ENCODE peak calls at places on chromosomes 3 and 15, in eight cellular contexts. L, T, J, I, C, A, M and O are unnamed samples.
A peak's percentile ranks its signal among the peaks of the same experiment; 100 is the strongest.

GRCh38 chr3:104606812-104607211 is 759.9 kb upstream of the ALCAM start:
- DNase-seq in L (no peak), T (no peak), J (no peak), I (no peak), C (no peak), A (no peak), M (no peak), O (no peak)

GRCh38 chr15:94031072-94031471 is 200.3 kb upstream of the MCTP2 start:
- DNase-seq in L (no peak), T (no peak), J (no peak), I (no peak), C (no peak), A (no peak), M (no peak), O (no peak)

GRCh38 chr3:101159478-101159877 is 160.9 kb downstream of the IMPG2 start:
- DNase-seq in L (no peak), T (no peak), J (no peak), I (no peak), C (no peak), A (no peak), M (no peak), O (no peak)

GRCh38 chr3:48695113-48695753 is 9.5 kb upstream of the NCKIPSD start:
- DNase-seq in L (no peak), T (peak; percentile 59), J (peak; percentile 62), I (no peak), C (no peak), A (peak; percentile 63), M (no peak), O (no peak)

GRCh38 chr15:83210619-83211018 is 3.0 kb upstream of the HDGFL3 start:
- DNase-seq in L (no peak), T (no peak), J (no peak), I (no peak), C (no peak), A (no peak), M (peak; percentile 96), O (no peak)

GRCh38 chr3:37400945-37401344 is 226.6 kb upstream of the LRRFIP2 start:
- DNase-seq in L (no peak), T (no peak), J (no peak), I (no peak), C (no peak), A (no peak), M (no peak), O (no peak)

GRCh38 chr15:34782901-34783300 is 12.4 kb downstream of the ACTC1 start:
- DNase-seq in L (no peak), T (no peak), J (no peak), I (no peak), C (no peak), A (no peak), M (peak; percentile 46), O (no peak)

GRCh38 chr15:37245358-37245757 is 145.0 kb upstream of the MEIS2 start:
- DNase-seq in L (no peak), T (no peak), J (no peak), I (no peak), C (no peak), A (no peak), M (no peak), O (no peak)

GRCh38 chr15:88529021-88529630 is 17.4 kb downstream of the DET1 start:
- DNase-seq in L (no peak), T (no peak), J (no peak), I (no peak), C (no peak), A (no peak), M (no peak), O (no peak)

GRCh38 chr3:68893600-68894239 is 38.6 kb downstream of the TAFA4 start:
- DNase-seq in L (peak; percentile 10), T (no peak), J (no peak), I (no peak), C (peak; percentile 43), A (peak; percentile 52), M (peak; percentile 49), O (no peak)

GRCh38 chr3:151290673-151291072 is 12.3 kb upstream of the P2RY14 start:
- DNase-seq in L (no peak), T (no peak), J (no peak), I (no peak), C (no peak), A (no peak), M (peak; percentile 78), O (no peak)

GRCh38 chr15:101689901-101690300 is 34.4 kb downstream of the TARS3 start:
- DNase-seq in L (no peak), T (no peak), J (no peak), I (no peak), C (no peak), A (no peak), M (no peak), O (no peak)

GRCh38 chr3:194640829-194641228 is 7.6 kb upstream of the TMEM44 start:
- DNase-seq in L (no peak), T (no peak), J (no peak), I (no peak), C (peak; percentile 27), A (peak; percentile 62), M (peak; percentile 32), O (no peak)

GRCh38 chr3:114983248-114983647 is 163.8 kb downstream of the ZBTB20 start:
- DNase-seq in L (no peak), T (no peak), J (no peak), I (no peak), C (no peak), A (no peak), M (no peak), O (no peak)

GRCh38 chr3:15637131-15637951 is 35.8 kb downstream of the BTD start:
- DNase-seq in L (no peak), T (no peak), J (no peak), I (no peak), C (no peak), A (no peak), M (no peak), O (no peak)

GRCh38 chr15:85500729-85501128 is 120.3 kb downstream of the AKAP13 start:
- DNase-seq in L (no peak), T (no peak), J (peak; percentile 45), I (no peak), C (no peak), A (no peak), M (no peak), O (no peak)

GRCh38 chr3:184908859-184909258 is 96.9 kb downstream of the VPS8 start:
- DNase-seq in L (no peak), T (no peak), J (no peak), I (no peak), C (no peak), A (no peak), M (no peak), O (no peak)

GRCh38 chr3:70889162-70890045 is 577.0 kb upstream of the MDFIC2 start:
- DNase-seq in L (no peak), T (no peak), J (no peak), I (no peak), C (no peak), A (no peak), M (no peak), O (no peak)

GRCh38 chr3:39935261-39935660 is 125.9 kb downstream of the MYRIP start:
- DNase-seq in L (no peak), T (no peak), J (no peak), I (no peak), C (no peak), A (no peak), M (no peak), O (no peak)

GRCh38 chr3:39936848-39937247 is 127.4 kb downstream of the MYRIP start:
- DNase-seq in L (no peak), T (no peak), J (no peak), I (no peak), C (no peak), A (no peak), M (no peak), O (no peak)

GRCh38 chr3:39934696-39935095 is 125.3 kb downstream of the MYRIP start:
- DNase-seq in L (no peak), T (no peak), J (no peak), I (no peak), C (no peak), A (no peak), M (no peak), O (no peak)

GRCh38 chr3:39937315-39937714 is 127.9 kb downstream of the MYRIP start:
- DNase-seq in L (no peak), T (no peak), J (no peak), I (no peak), C (no peak), A (no peak), M (no peak), O (no peak)

GRCh38 chr3:39933986-39934693 is 124.7 kb downstream of the MYRIP start:
- DNase-seq in L (no peak), T (no peak), J (no peak), I (no peak), C (no peak), A (no peak), M (no peak), O (no peak)
- H3K4me3 ChIP-seq in L (no peak overlapping the region), T (no peak overlapping the region), J (no peak overlapping the region), I (no peak overlapping the region), C (no peak overlapping the region), A (no peak overlapping the region), M (no peak overlapping the region), O (no peak overlapping the region)

DNA sequence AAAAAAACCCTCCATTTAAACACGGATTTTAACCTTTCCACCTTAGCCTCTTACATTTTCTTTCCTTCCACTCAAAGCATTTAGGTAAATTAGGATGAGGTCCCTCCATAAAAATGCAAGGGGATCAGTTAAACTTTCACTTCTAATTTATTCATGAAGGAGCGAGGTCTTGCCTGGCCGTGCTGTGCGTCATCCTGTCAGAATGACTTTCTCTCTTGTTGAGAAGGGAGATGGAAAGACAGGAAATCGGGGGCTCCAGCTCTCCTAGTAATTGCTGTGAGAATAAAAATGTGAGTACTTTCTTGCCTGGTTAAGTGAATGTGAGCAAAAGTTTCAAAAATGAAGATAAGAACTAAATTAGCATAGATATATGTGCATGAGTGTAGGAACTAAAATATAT is 962.3 kb upstream of the NR2F2 start:
- DNase-seq in L (no peak), T (no peak), J (peak; percentile 11), I (no peak), C (no peak), A (no peak), M (no peak), O (no peak)
- H3K27ac ChIP-seq in L (no peak overlapping the region), T (no peak overlapping the region), J (no peak overlapping the region), I (no peak overlapping the region), C (no peak overlapping the region), A (no peak overlapping the region), M (no peak overlapping the region), O (no peak overlapping the region)

GRCh38 chr15:26674467-26674866 is 98.4 kb downstream of the GABRB3 start:
- DNase-seq in L (no peak), T (no peak), J (no peak), I (no peak), C (no peak), A (no peak), M (no peak), O (no peak)
- H3K9me3 ChIP-seq in L (no peaks in the 10 kb centered on the region), T (no peaks in the 10 kb centered on the region), J (no peaks in the 10 kb centered on the region), I (no peaks in the 10 kb centered on the region), C (no peaks in the 10 kb centered on the region), A (no peaks in the 10 kb centered on the region), M (no peaks in the 10 kb centered on the region), O (peaks cover 19% of the 10 kb centered on the region)

DNA sequence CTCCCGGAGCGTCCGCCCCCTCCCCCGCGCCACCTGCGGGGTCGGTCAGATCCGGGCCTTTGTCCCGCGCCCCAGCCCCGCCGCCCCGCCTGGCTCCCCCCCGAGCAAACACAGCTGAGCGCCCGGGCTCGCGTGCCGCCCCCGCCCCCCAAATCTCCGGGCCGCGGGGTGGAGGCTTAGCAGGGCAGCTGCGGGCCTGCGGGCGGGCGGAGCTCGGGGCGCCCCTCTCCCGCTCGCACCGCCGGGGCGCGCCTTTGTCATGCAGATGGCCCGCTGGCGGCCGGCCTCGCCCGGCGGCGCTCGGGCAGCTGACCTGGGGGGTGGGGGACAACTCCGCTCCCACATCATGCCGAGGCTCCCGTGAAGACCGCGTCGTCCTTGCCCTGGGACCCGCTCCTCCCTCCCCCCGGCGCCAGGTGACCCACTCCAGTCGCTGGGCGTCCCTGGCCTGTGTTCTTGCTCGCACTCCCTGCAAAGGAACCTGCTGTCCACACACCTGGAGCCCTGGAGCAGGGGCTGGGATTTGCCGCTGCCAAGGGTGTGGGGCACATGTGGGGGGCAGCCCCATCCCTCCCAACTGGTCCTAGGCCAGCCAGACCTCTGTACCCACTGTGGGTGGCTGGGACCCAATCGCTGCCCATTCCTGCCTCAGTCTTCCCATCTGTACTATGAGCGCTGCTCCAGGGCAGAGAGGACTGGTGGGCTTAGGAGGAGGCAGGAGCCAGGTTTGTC is 33.6 kb downstream of the DNAJB8 start:
- DNase-seq in L (no peak), T (no peak), J (no peak), I (no peak), C (no peak), A (no peak), M (peak; percentile 9), O (no peak)
- H3K4me3 ChIP-seq in L (peak overlapping the region; percentile 8), T (peak overlapping the region; percentile 14), J (peak overlapping the region; percentile 53), I (peak overlapping the region; percentile 25), C (no peak overlapping the region), A (no peak overlapping the region), M (peak overlapping the region; percentile 70), O (peak overlapping the region; percentile 17)